ENCODE peak calls at places on chromosomes 11 and 22, in four cellular contexts. D is HuH-7, Z is AG09309, B is D341Med. R is an unnamed sample.

GRCh38 chr22:43955883-43956286 is 643 bp downstream of the SAMM50 start:
- DNase-seq in D (no peak), Z (no peak), B (no peak), R (no peak)

GRCh38 chr11:24068197-24068596 is 428.7 kb upstream of the LUZP2 start:
- DNase-seq in Z (no peak), B (no peak), D (no peak), R (no peak)

GRCh38 chr11:130832571-130833432 is 83.5 kb downstream of the SNX19 start:
- DNase-seq in B (no peak), Z (no peak), D (no peak), R (no peak)

GRCh38 chr22:47198801-47199251 is 436.4 kb downstream of the TBC1D22A start:
- DNase-seq in D (no peak), Z (no peak), B (no peak), R (no peak)

GRCh38 chr11:65574147-65574962 is 1.5 kb upstream of the EHBP1L1 start:
- DNase-seq in B (peak), D (peak), Z (peak), R (peak)

GRCh38 chr11:68329993-68330699 is 17.8 kb downstream of the LRP5 start:
- DNase-seq in Z (no peak), B (no peak), D (no peak), R (no peak)

GRCh38 chr22:36902143-36902911 is 11.1 kb upstream of the CSF2RB start:
- DNase-seq in Z (no peak), B (no peak), D (no peak), R (no peak)

GRCh38 chr11:7677071-7677470 is 3.8 kb upstream of the CYB5R2 start:
- DNase-seq in B (no peak), Z (peak), D (no peak), R (no peak)

GRCh38 chr11:932435-932834 is 6.8 kb downstream of the AP2A2 start:
- DNase-seq in B (no peak), D (no peak), Z (no peak), R (no peak)

GRCh38 chr11:33701302-33701701 is 676 bp upstream of the C11orf91 start:
- DNase-seq in B (no peak), Z (no peak), D (no peak), R (no peak)

GRCh38 chr11:86174101-86175046 is 70.2 kb upstream of the EED start:
- DNase-seq in B (peak), D (no peak), Z (peak), R (peak)

GRCh38 chr22:43488031-43488892 is 76.4 kb downstream of the MPPED1 start:
- DNase-seq in D (no peak), Z (no peak), B (no peak), R (no peak)